ENCODE peak calls at places on chromosome 9, in four cellular contexts. One of them, this sample, is unnamed.
A peak's percentile ranks its signal among the peaks of the same experiment; 100 is the strongest.

GRCh38 chr9:114953917-114954316 is 23.5 kb upstream of the TNFSF8 start:
- DNase-seq in NCI-H146: no peak
- DNase-seq in ACHN: peak; percentile 14
- DNase-seq in transverse colon: peak; percentile 18
- DNase-seq in this sample: no peak

GRCh38 chr9:4117835-4118610 is 181.8 kb downstream of the GLIS3 start:
- DNase-seq in NCI-H146: peak; percentile 42
- DNase-seq in ACHN: no peak
- DNase-seq in transverse colon: peak; percentile 19
- DNase-seq in this sample: no peak

GRCh38 chr9:81724242-81724889 is 35.0 kb upstream of the TLE1 start:
- DNase-seq in NCI-H146: no peak
- DNase-seq in ACHN: no peak
- DNase-seq in transverse colon: no peak
- DNase-seq in this sample: no peak

GRCh38 chr9:28774433-28775029 is 1201.2 kb upstream of the C9orf72 start:
- DNase-seq in NCI-H146: peak; percentile 57
- DNase-seq in ACHN: peak; percentile 55
- DNase-seq in transverse colon: no peak
- DNase-seq in this sample: peak; percentile 41

GRCh38 chr9:137318976-137319375 is 16.9 kb upstream of the NRARP start:
- DNase-seq in NCI-H146: no peak
- DNase-seq in ACHN: no peak
- DNase-seq in transverse colon: no peak
- DNase-seq in this sample: no peak

GRCh38 chr9:138044485-138045383 is 167.2 kb downstream of the CACNA1B start:
- DNase-seq in NCI-H146: no peak
- DNase-seq in ACHN: no peak
- DNase-seq in transverse colon: no peak
- DNase-seq in this sample: no peak

GRCh38 chr9:115036691-115037090 is 81.3 kb downstream of the TNC start:
- DNase-seq in NCI-H146: no peak
- DNase-seq in ACHN: no peak
- DNase-seq in transverse colon: no peak
- DNase-seq in this sample: no peak

GRCh38 chr9:34046784-34047379 is 1.8 kb downstream of the UBAP2 start:
- DNase-seq in NCI-H146: no peak
- DNase-seq in ACHN: no peak
- DNase-seq in transverse colon: peak; percentile 25
- DNase-seq in this sample: no peak

GRCh38 chr9:93093449-93094293 is 2.3 kb upstream of the CARD19 start:
- DNase-seq in NCI-H146: no peak
- DNase-seq in ACHN: no peak
- DNase-seq in transverse colon: peak; percentile 42
- DNase-seq in this sample: no peak

GRCh38 chr9:95506438-95506691 is 10.4 kb downstream of the PTCH1 start:
- DNase-seq in NCI-H146: no peak
- DNase-seq in ACHN: peak; percentile 44
- DNase-seq in transverse colon: peak; percentile 48
- DNase-seq in this sample: peak; percentile 10